ENCODE peak calls at places on chromosomes 4 and X, in six cellular contexts. One of them, this sample, is unnamed.

GRCh38 chr4:6885953-6886557 is 23.6 kb upstream of the TBC1D14 start:
- DNase-seq in fibroblast of lung: peak; percentile 49
- DNase-seq in endothelial cell of umbilical vein: peak; percentile 15
- DNase-seq in astrocyte: peak; percentile 75
- DNase-seq in IMR-90: peak; percentile 66
- DNase-seq in mammary epithelial cell: peak; percentile 46
- DNase-seq in this sample: no peak

GRCh38 chrX:30219372-30219771 is 4.0 kb downstream of the MAGEB2 start:
- DNase-seq in endothelial cell of umbilical vein: no peak
- DNase-seq in mammary epithelial cell: no peak
- DNase-seq in fibroblast of lung: no peak
- DNase-seq in astrocyte: no peak
- DNase-seq in IMR-90: no peak
- DNase-seq in this sample: peak; percentile 68

GRCh38 chr4:159283697-159284492 is 181.0 kb downstream of the RAPGEF2 start:
- DNase-seq in astrocyte: peak; percentile 96
- DNase-seq in mammary epithelial cell: peak; percentile 37
- DNase-seq in endothelial cell of umbilical vein: peak; percentile 61
- DNase-seq in fibroblast of lung: peak; percentile 75
- DNase-seq in IMR-90: peak; percentile 87
- DNase-seq in this sample: peak; percentile 68

GRCh38 chrX:14095702-14096101 is 66.0 kb upstream of the GEMIN8 start:
- DNase-seq in mammary epithelial cell: peak; percentile 58
- DNase-seq in endothelial cell of umbilical vein: peak; percentile 47
- DNase-seq in fibroblast of lung: peak; percentile 57
- DNase-seq in IMR-90: peak; percentile 53
- DNase-seq in astrocyte: peak; percentile 16
- DNase-seq in this sample: peak; percentile 74

GRCh38 chr4:957231-957580 is 16.2 kb downstream of the DGKQ start:
- DNase-seq in mammary epithelial cell: no peak
- DNase-seq in fibroblast of lung: no peak
- DNase-seq in IMR-90: no peak
- DNase-seq in astrocyte: no peak
- DNase-seq in endothelial cell of umbilical vein: no peak
- DNase-seq in this sample: no peak

GRCh38 chrX:49058794-49059193 is at the start of gene CCDC120:
- DNase-seq in IMR-90: no peak
- DNase-seq in endothelial cell of umbilical vein: no peak
- DNase-seq in mammary epithelial cell: peak; percentile 28
- DNase-seq in fibroblast of lung: no peak
- DNase-seq in astrocyte: no peak
- DNase-seq in this sample: peak; percentile 76

GRCh38 chrX:31021537-31021936 is 50.3 kb downstream of the FTHL17 start:
- DNase-seq in endothelial cell of umbilical vein: no peak
- DNase-seq in fibroblast of lung: peak; percentile 0
- DNase-seq in IMR-90: no peak
- DNase-seq in astrocyte: no peak
- DNase-seq in mammary epithelial cell: no peak
- DNase-seq in this sample: no peak

GRCh38 chr4:15956179-15956850 is 6.7 kb downstream of the FGFBP2 start:
- DNase-seq in IMR-90: peak; percentile 45
- DNase-seq in fibroblast of lung: peak; percentile 59
- DNase-seq in endothelial cell of umbilical vein: peak; percentile 69
- DNase-seq in astrocyte: peak; percentile 23
- DNase-seq in mammary epithelial cell: peak; percentile 68
- DNase-seq in this sample: peak; percentile 97

GRCh38 chr4:139617702-139618490 is 47.7 kb upstream of the MGST2 start:
- DNase-seq in IMR-90: no peak
- DNase-seq in mammary epithelial cell: no peak
- DNase-seq in fibroblast of lung: no peak
- DNase-seq in astrocyte: no peak
- DNase-seq in endothelial cell of umbilical vein: peak; percentile 34
- DNase-seq in this sample: no peak

GRCh38 chrX:1205681-1206611 is 6.5 kb downstream of the CRLF2 start:
- DNase-seq in fibroblast of lung: peak; percentile 57
- DNase-seq in endothelial cell of umbilical vein: peak; percentile 65
- DNase-seq in astrocyte: peak; percentile 76
- DNase-seq in IMR-90: peak; percentile 59
- DNase-seq in mammary epithelial cell: peak; percentile 68
- DNase-seq in this sample: peak; percentile 79

GRCh38 chr4:74266081-74266480 is 42.2 kb upstream of the EPGN start:
- DNase-seq in fibroblast of lung: no peak
- DNase-seq in IMR-90: peak; percentile 18
- DNase-seq in endothelial cell of umbilical vein: no peak
- DNase-seq in mammary epithelial cell: no peak
- DNase-seq in astrocyte: no peak
- DNase-seq in this sample: no peak

GRCh38 chr4:56731857-56732256 is 50.8 kb upstream of the HOPX start:
- DNase-seq in mammary epithelial cell: no peak
- DNase-seq in fibroblast of lung: no peak
- DNase-seq in astrocyte: no peak
- DNase-seq in IMR-90: no peak
- DNase-seq in endothelial cell of umbilical vein: no peak
- DNase-seq in this sample: peak; percentile 68

GRCh38 chr4:121741751-121742150 is 23.2 kb downstream of the SMIM43 start:
- DNase-seq in astrocyte: no peak
- DNase-seq in mammary epithelial cell: no peak
- DNase-seq in IMR-90: peak; percentile 41
- DNase-seq in endothelial cell of umbilical vein: no peak
- DNase-seq in fibroblast of lung: peak; percentile 23
- DNase-seq in this sample: no peak

GRCh38 chr4:47557255-47557654 is 72.2 kb downstream of the ATP10D start:
- DNase-seq in astrocyte: no peak
- DNase-seq in mammary epithelial cell: no peak
- DNase-seq in IMR-90: no peak
- DNase-seq in endothelial cell of umbilical vein: no peak
- DNase-seq in fibroblast of lung: no peak
- DNase-seq in this sample: no peak

GRCh38 chr4:7939377-7940108 is at the start of gene AFAP1:
- DNase-seq in endothelial cell of umbilical vein: peak; percentile 93
- DNase-seq in IMR-90: peak; percentile 76
- DNase-seq in mammary epithelial cell: peak; percentile 83
- DNase-seq in fibroblast of lung: peak; percentile 80
- DNase-seq in astrocyte: peak; percentile 59
- DNase-seq in this sample: peak; percentile 96

GRCh38 chr4:167452922-167453321 is 218.6 kb upstream of the SPOCK3 start:
- DNase-seq in endothelial cell of umbilical vein: no peak
- DNase-seq in IMR-90: no peak
- DNase-seq in mammary epithelial cell: no peak
- DNase-seq in fibroblast of lung: no peak
- DNase-seq in astrocyte: no peak
- DNase-seq in this sample: no peak

GRCh38 chr4:7782783-7783182 is 156.9 kb downstream of the AFAP1 start:
- DNase-seq in mammary epithelial cell: no peak
- DNase-seq in fibroblast of lung: no peak
- DNase-seq in astrocyte: peak; percentile 19
- DNase-seq in IMR-90: no peak
- DNase-seq in endothelial cell of umbilical vein: no peak
- DNase-seq in this sample: no peak

GRCh38 chrX:129779747-129780146 is at the start of gene SASH3:
- DNase-seq in fibroblast of lung: no peak
- DNase-seq in IMR-90: no peak
- DNase-seq in mammary epithelial cell: no peak
- DNase-seq in astrocyte: no peak
- DNase-seq in endothelial cell of umbilical vein: no peak
- DNase-seq in this sample: no peak

GRCh38 chr4:30718021-30718888 is 1.9 kb upstream of the PCDH7 start:
- DNase-seq in fibroblast of lung: peak; percentile 65
- DNase-seq in endothelial cell of umbilical vein: peak; percentile 76
- DNase-seq in astrocyte: peak; percentile 60
- DNase-seq in mammary epithelial cell: peak; percentile 60
- DNase-seq in IMR-90: peak; percentile 36
- DNase-seq in this sample: peak; percentile 85

GRCh38 chrX:133005038-133005437 is 46.6 kb upstream of the HS6ST2 start:
- DNase-seq in IMR-90: peak; percentile 1
- DNase-seq in mammary epithelial cell: peak; percentile 1
- DNase-seq in fibroblast of lung: peak; percentile 17
- DNase-seq in endothelial cell of umbilical vein: peak; percentile 3
- DNase-seq in astrocyte: peak; percentile 4
- DNase-seq in this sample: peak; percentile 49

GRCh38 chrX:26295425-26295824 is 79.5 kb downstream of the MAGEB5 start:
- DNase-seq in mammary epithelial cell: no peak
- DNase-seq in fibroblast of lung: no peak
- DNase-seq in astrocyte: no peak
- DNase-seq in IMR-90: no peak
- DNase-seq in endothelial cell of umbilical vein: peak; percentile 28
- DNase-seq in this sample: no peak

GRCh38 chr4:40321671-40322131 is 13.4 kb upstream of the CHRNA9 start:
- DNase-seq in mammary epithelial cell: peak; percentile 57
- DNase-seq in endothelial cell of umbilical vein: peak; percentile 39
- DNase-seq in astrocyte: peak; percentile 84
- DNase-seq in IMR-90: peak; percentile 79
- DNase-seq in fibroblast of lung: peak; percentile 84
- DNase-seq in this sample: no peak

GRCh38 chr4:13762126-13762525 is 134.6 kb upstream of the BOD1L1 start:
- DNase-seq in fibroblast of lung: no peak
- DNase-seq in mammary epithelial cell: peak; percentile 20
- DNase-seq in IMR-90: peak; percentile 10
- DNase-seq in endothelial cell of umbilical vein: no peak
- DNase-seq in astrocyte: no peak
- DNase-seq in this sample: no peak

GRCh38 chrX:100979881-100980607 is 10.5 kb downstream of the ARL13A start:
- DNase-seq in endothelial cell of umbilical vein: no peak
- DNase-seq in IMR-90: peak; percentile 22
- DNase-seq in mammary epithelial cell: peak; percentile 73
- DNase-seq in astrocyte: no peak
- DNase-seq in fibroblast of lung: no peak
- DNase-seq in this sample: no peak

GRCh38 chr4:138222041-138222440 is 20.1 kb downstream of the SLC7A11 start:
- DNase-seq in IMR-90: peak; percentile 93
- DNase-seq in astrocyte: peak; percentile 80
- DNase-seq in endothelial cell of umbilical vein: peak; percentile 79
- DNase-seq in fibroblast of lung: peak; percentile 84
- DNase-seq in mammary epithelial cell: no peak
- DNase-seq in this sample: no peak

GRCh38 chr4:89000392-89000791 is 56.6 kb downstream of the FAM13A start:
- DNase-seq in fibroblast of lung: no peak
- DNase-seq in astrocyte: no peak
- DNase-seq in endothelial cell of umbilical vein: no peak
- DNase-seq in IMR-90: no peak
- DNase-seq in mammary epithelial cell: no peak
- DNase-seq in this sample: no peak
- H3K9ac ChIP-seq in fibroblast of lung: no peak overlapping the region
- H3K9ac ChIP-seq in astrocyte: no peak overlapping the region
- H3K9ac ChIP-seq in endothelial cell of umbilical vein: no peak overlapping the region
- H3K9ac ChIP-seq in IMR-90: no peak overlapping the region
- H3K9ac ChIP-seq in mammary epithelial cell: no peak overlapping the region
- H3K9ac ChIP-seq in this sample: no peak overlapping the region

DNA sequence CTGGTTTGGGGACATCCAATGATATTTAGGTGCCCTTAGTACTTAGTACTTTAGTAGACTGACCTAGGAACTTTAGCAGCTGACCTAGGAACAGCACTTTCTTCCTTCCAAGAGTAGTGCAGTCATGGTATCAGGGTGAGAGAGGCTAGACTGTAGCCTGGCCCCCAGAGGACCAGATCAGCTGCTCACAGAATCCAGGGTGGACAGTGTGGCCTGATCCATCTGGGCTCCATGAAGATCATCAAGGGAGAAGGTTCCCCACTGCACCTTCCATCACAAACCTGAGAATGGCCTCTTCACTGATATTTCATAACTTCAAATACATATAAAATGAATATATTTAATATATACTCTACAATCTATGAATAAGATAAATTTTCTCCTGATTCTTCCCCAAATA is 59.0 kb upstream of the TLR3 start:
- DNase-seq in IMR-90: no peak
- DNase-seq in endothelial cell of umbilical vein: no peak
- DNase-seq in fibroblast of lung: no peak
- DNase-seq in astrocyte: no peak
- DNase-seq in mammary epithelial cell: no peak
- DNase-seq in this sample: no peak
- TF ChIP-seq CTCF in IMR-90: no peak
- TF ChIP-seq CTCF in endothelial cell of umbilical vein: no peak
- TF ChIP-seq CTCF in fibroblast of lung: no peak
- TF ChIP-seq CTCF in astrocyte: no peak
- TF ChIP-seq CTCF in mammary epithelial cell: no peak
- TF ChIP-seq CTCF in this sample: no peak

GRCh38 chrX:24377911-24378468 is 17.6 kb downstream of the SUPT20HL1 start:
- DNase-seq in IMR-90: no peak
- DNase-seq in fibroblast of lung: no peak
- DNase-seq in astrocyte: no peak
- DNase-seq in endothelial cell of umbilical vein: no peak
- DNase-seq in mammary epithelial cell: no peak
- DNase-seq in this sample: no peak
- H3K4me3 ChIP-seq in IMR-90: no peak overlapping the region
- H3K4me3 ChIP-seq in fibroblast of lung: no peak overlapping the region
- H3K4me3 ChIP-seq in astrocyte: no peak overlapping the region
- H3K4me3 ChIP-seq in endothelial cell of umbilical vein: no peak overlapping the region
- H3K4me3 ChIP-seq in mammary epithelial cell: no peak overlapping the region
- H3K4me3 ChIP-seq in this sample: no peak overlapping the region

DNA sequence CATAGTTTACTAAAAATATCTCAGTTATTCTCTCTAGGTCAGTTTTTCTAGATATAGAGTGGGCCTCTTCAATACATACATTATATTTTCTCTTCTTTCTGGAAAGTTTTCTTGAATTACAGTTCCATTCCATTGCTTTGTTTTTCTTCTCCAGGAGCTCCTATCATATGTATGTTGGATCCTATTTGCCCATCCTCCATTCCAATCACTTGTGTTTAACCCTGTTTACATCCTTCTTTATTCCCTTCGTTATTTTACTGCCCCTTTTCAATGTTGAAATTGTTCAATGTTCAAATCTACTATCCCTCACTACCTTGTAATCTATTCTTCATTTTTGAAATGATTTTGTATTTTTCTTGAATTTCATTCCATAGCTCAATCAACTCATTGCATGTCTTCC is 97.4 kb downstream of the IRF2 start:
- DNase-seq in mammary epithelial cell: no peak
- DNase-seq in astrocyte: no peak
- DNase-seq in fibroblast of lung: no peak
- DNase-seq in IMR-90: no peak
- DNase-seq in endothelial cell of umbilical vein: no peak
- DNase-seq in this sample: no peak
- H3K9ac ChIP-seq in mammary epithelial cell: no peak overlapping the region
- H3K9ac ChIP-seq in astrocyte: no peak overlapping the region
- H3K9ac ChIP-seq in fibroblast of lung: no peak overlapping the region
- H3K9ac ChIP-seq in IMR-90: no peak overlapping the region
- H3K9ac ChIP-seq in endothelial cell of umbilical vein: no peak overlapping the region
- H3K9ac ChIP-seq in this sample: no peak overlapping the region

DNA sequence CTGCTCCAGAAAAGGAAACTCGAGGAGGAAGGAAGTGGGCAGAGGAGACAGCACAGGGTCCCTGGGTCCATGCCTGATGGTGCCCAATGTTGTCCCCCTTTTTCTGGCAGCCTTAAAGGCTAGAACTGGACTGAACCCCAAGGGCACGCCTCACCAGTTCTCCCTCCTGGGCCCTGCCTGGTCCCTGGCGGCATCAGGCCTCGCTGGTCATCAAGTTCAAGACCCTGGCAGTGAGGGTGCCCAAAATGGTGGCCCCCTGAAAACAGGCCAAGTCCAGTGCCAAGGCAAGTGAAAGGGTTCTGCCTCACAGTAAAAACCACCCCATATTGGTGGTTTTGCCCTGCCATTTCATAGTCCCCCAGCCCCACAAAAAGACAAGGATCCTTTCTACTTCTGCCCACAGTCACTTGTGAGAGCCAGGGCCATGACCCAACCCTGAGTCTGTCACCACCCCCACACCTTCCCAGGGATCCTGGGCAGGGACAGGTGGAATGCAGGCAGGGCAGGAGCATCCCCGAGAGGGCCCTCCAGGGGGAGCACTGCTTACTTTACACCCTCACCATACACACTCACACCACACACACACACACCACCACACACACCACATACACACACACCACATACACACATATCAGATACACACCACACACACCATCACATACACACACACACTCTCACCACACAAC is 107.6 kb downstream of the DCTD start:
- DNase-seq in mammary epithelial cell: no peak
- DNase-seq in fibroblast of lung: no peak
- DNase-seq in astrocyte: no peak
- DNase-seq in endothelial cell of umbilical vein: no peak
- DNase-seq in IMR-90: no peak
- DNase-seq in this sample: peak; percentile 71
- TF ChIP-seq CTCF in mammary epithelial cell: no peak
- TF ChIP-seq CTCF in fibroblast of lung: peak; percentile 8
- TF ChIP-seq CTCF in astrocyte: no peak
- TF ChIP-seq CTCF in endothelial cell of umbilical vein: peak; percentile 40
- TF ChIP-seq CTCF in IMR-90: peak; percentile 21
- TF ChIP-seq CTCF in this sample: peak; percentile 56

This sample was measured in endodermal cell.